ENCODE peak calls at places on chromosomes 11 and 22, in ten cellular contexts. I, X, N, U, R, G, F, P, S and M are unnamed samples.
A peak's percentile ranks its signal among the peaks of the same experiment; 100 is the strongest.

GRCh38 chr11:117096140-117096972 is 1.9 kb downstream of the SIK3 start:
- DNase-seq in I (no peak), R (peak; percentile 84), G (no peak), N (no peak), U (no peak), X (no peak), P (no peak), S (peak; percentile 35), F (peak; percentile 89), M (no peak)

GRCh38 chr11:88103337-88104206 is 71.7 kb downstream of the RAB38 start:
- DNase-seq in F (peak; percentile 85), R (peak; percentile 55), G (no peak), P (peak; percentile 58), N (peak; percentile 73), I (no peak), X (no peak), U (peak; percentile 1), S (peak; percentile 80), M (peak; percentile 73)

GRCh38 chr11:39724404-39724803 is 1735.0 kb downstream of the LRRC4C start:
- DNase-seq in U (no peak), X (no peak), I (no peak), G (no peak), R (no peak), F (no peak), P (no peak), N (no peak), S (no peak), M (no peak)

GRCh38 chr22:37560682-37561208 is 465 bp downstream of the CDC42EP1 start:
- DNase-seq in G (no peak), N (no peak), X (no peak), I (no peak), R (no peak), F (no peak), P (peak; percentile 53), S (peak; percentile 46), U (no peak), M (peak; percentile 77)

GRCh38 chr11:34214961-34215805 is 109.8 kb downstream of the NAT10 start:
- DNase-seq in R (no peak), F (no peak), S (no peak), X (no peak), P (peak; percentile 78), N (peak; percentile 95), U (no peak), I (peak; percentile 52), G (no peak), M (peak; percentile 42)

GRCh38 chr11:68325183-68325893 is 12.9 kb downstream of the LRP5 start:
- DNase-seq in P (no peak), R (no peak), F (no peak), N (no peak), X (no peak), G (no peak), S (no peak), I (no peak), U (no peak), M (no peak)

GRCh38 chr11:126115820-126116319 is 53.2 kb upstream of the CDON start:
- DNase-seq in S (peak; percentile 88), X (peak; percentile 78), I (peak; percentile 57), N (peak; percentile 50), F (no peak), P (peak; percentile 95), U (peak; percentile 62), G (peak; percentile 41), R (no peak), M (no peak)

GRCh38 chr11:2519879-2520735 is 75.3 kb downstream of the KCNQ1 start:
- DNase-seq in U (no peak), R (no peak), I (no peak), F (no peak), P (no peak), N (no peak), G (peak; percentile 1), X (peak; percentile 46), S (peak; percentile 18), M (no peak)

GRCh38 chr22:30381250-30381649 is 6.0 kb downstream of the RNF215 start:
- DNase-seq in U (no peak), R (no peak), N (no peak), X (no peak), P (no peak), G (no peak), S (no peak), I (no peak), F (no peak), M (no peak)

GRCh38 chr22:33401291-33401690 is 343.1 kb upstream of the SYN3 start:
- DNase-seq in U (no peak), I (peak; percentile 72), F (no peak), N (no peak), G (no peak), S (no peak), R (no peak), P (peak; percentile 75), X (no peak), M (no peak)

GRCh38 chr11:7533199-7534029 is 19.6 kb downstream of the PPFIBP2 start:
- DNase-seq in P (no peak), I (no peak), R (no peak), N (no peak), U (no peak), S (no peak), X (no peak), F (no peak), G (no peak), M (no peak)
- TF ChIP-seq CTCF in P (no peak), I (no peak), R (no peak), N (no peak), U (no peak), S (no peak), X (no peak), F (no peak), G (no peak), M (no peak)

DNA sequence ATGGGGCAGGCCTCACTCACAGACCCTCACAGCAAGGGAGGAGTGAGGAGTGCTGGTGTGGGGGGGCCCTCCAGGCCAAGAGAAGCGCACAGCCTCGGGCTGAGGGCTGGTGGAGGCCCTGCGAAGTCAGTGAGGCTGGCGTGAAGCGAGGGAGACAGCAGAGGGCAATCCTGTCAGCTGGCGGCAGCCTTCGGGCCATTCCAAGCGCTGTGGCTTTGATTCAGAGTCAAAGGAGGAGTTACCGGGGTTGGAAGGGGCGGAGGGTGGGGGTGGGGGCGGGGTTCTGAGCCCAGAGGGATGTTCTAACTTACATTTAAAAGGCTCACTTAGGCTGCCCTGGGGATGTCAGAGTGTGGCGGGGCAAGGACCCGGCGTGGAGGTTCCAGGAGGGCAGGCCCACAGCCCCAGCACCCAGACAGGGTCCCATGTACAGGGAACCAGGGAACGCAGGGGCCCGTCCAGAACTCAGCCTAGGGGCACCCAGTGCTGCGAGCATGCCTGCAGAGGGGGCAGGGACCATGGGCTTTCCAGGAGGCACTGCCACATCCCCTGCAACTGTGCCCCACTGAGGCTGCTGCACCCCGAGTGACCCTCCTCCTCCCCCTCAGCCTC is 39.5 kb upstream of the TTLL12 start:
- DNase-seq in P (peak; percentile 22), N (no peak), X (no peak), I (no peak), G (no peak), S (no peak), F (no peak), U (no peak), R (no peak), M (no peak)
- TF ChIP-seq CTCF in P (no peak), N (no peak), X (no peak), I (no peak), G (no peak), S (no peak), F (no peak), U (no peak), R (no peak), M (no peak)

GRCh38 chr11:32168924-32169323 is 78.0 kb downstream of the RCN1 start:
- DNase-seq in X (no peak), U (no peak), G (no peak), I (no peak), N (no peak), F (no peak), R (no peak), P (no peak), S (no peak), M (no peak)

GRCh38 chr11:32176223-32176811 is 85.4 kb downstream of the RCN1 start:
- DNase-seq in R (peak; percentile 70), S (peak; percentile 73), G (peak; percentile 49), F (peak; percentile 90), X (peak; percentile 57), U (peak; percentile 70), N (peak; percentile 85), P (peak; percentile 76), I (peak; percentile 32), M (peak; percentile 78)

GRCh38 chr11:32173977-32174376 is 83.1 kb downstream of the RCN1 start:
- DNase-seq in R (no peak), U (no peak), P (no peak), G (no peak), S (no peak), I (no peak), N (no peak), X (no peak), F (no peak), M (no peak)

GRCh38 chr11:32172771-32173170 is 81.9 kb downstream of the RCN1 start:
- DNase-seq in X (no peak), I (no peak), P (peak; percentile 4), G (no peak), R (no peak), N (peak; percentile 24), U (peak; percentile 3), S (no peak), F (no peak), M (no peak)

GRCh38 chr11:32173435-32173834 is 82.6 kb downstream of the RCN1 start:
- DNase-seq in R (peak; percentile 50), N (peak; percentile 71), U (peak; percentile 52), X (peak; percentile 60), S (peak; percentile 44), I (peak; percentile 16), P (peak; percentile 68), F (peak; percentile 71), G (no peak), M (peak; percentile 52)
- TF ChIP-seq CTCF in R (peak; percentile 48), N (peak; percentile 72), U (peak; percentile 78), X (peak; percentile 8), S (no peak), I (peak; percentile 75), P (peak; percentile 91), F (peak; percentile 69), G (no peak), M (no peak)

GRCh38 chr11:64305075-64305690 is at the start of gene ESRRA:
- DNase-seq in G (peak; percentile 99), R (peak; percentile 100), X (peak; percentile 100), F (peak; percentile 100), S (peak; percentile 100), U (peak; percentile 91), P (peak; percentile 96), I (peak; percentile 89), N (peak; percentile 99), M (peak; percentile 100)

GRCh38 chr11:64306563-64306875 is 1.2 kb downstream of the ESRRA start:
- DNase-seq in P (no peak), N (no peak), I (no peak), X (no peak), U (no peak), G (no peak), S (no peak), R (no peak), F (no peak), M (no peak)

GRCh38 chr11:64306876-64307622 is 1.7 kb downstream of the ESRRA start:
- DNase-seq in P (no peak), I (no peak), N (no peak), S (peak; percentile 75), R (no peak), U (no peak), G (no peak), F (peak; percentile 33), X (peak; percentile 69), M (peak; percentile 78)

GRCh38 chr11:64304316-64305072 is 830 bp upstream of the ESRRA start:
- DNase-seq in P (peak; percentile 85), U (peak; percentile 59), X (peak; percentile 96), I (peak; percentile 63), S (peak; percentile 97), F (peak; percentile 97), G (peak; percentile 77), N (peak; percentile 92), R (peak; percentile 88), M (peak; percentile 95)

GRCh38 chr11:64305691-64306562 is 603 bp downstream of the ESRRA start:
- DNase-seq in F (peak; percentile 78), I (no peak), N (peak; percentile 40), R (peak; percentile 69), G (peak; percentile 42), P (peak; percentile 27), X (peak; percentile 87), S (peak; percentile 89), U (no peak), M (peak; percentile 74)
- TF ChIP-seq CTCF in F (peak; percentile 47), I (peak; percentile 45), N (peak; percentile 17), R (peak; percentile 30), G (no peak), P (peak; percentile 37), X (peak; percentile 1), S (peak; percentile 46), U (peak; percentile 39), M (no peak)